ENCODE peak calls at places on chromosomes 4 and X, in six cellular contexts. One of them, this sample, is unnamed.

GRCh38 chrX:153471663-153472280 is 1.4 kb upstream of the HAUS7 start:
- DNase-seq in amniotic epithelial cell: peak
- DNase-seq in psoas muscle: no peak
- DNase-seq in trophoblast cell: no peak
- DNase-seq in iris pigment epithelial cell: no peak
- DNase-seq in stimulated activated CD4-positive, alpha-beta T cell treated with anti-CD3 and anti-CD28 coated beads, Interleukin-1b, Interleukin-23, amount 100 ng/mL, for 1 hour: no peak
- DNase-seq in this sample: no peak

GRCh38 chr4:110107868-110108267 is 90.5 kb downstream of the ELOVL6 start:
- DNase-seq in amniotic epithelial cell: peak
- DNase-seq in psoas muscle: no peak
- DNase-seq in trophoblast cell: no peak
- DNase-seq in iris pigment epithelial cell: peak
- DNase-seq in stimulated activated CD4-positive, alpha-beta T cell treated with anti-CD3 and anti-CD28 coated beads, Interleukin-1b, Interleukin-23, amount 100 ng/mL, for 1 hour: no peak
- DNase-seq in this sample: no peak

GRCh38 chr4:109665783-109666455 is 37.3 kb downstream of the CASP6 start:
- DNase-seq in amniotic epithelial cell: no peak
- DNase-seq in psoas muscle: no peak
- DNase-seq in trophoblast cell: no peak
- DNase-seq in iris pigment epithelial cell: no peak
- DNase-seq in stimulated activated CD4-positive, alpha-beta T cell treated with anti-CD3 and anti-CD28 coated beads, Interleukin-1b, Interleukin-23, amount 100 ng/mL, for 1 hour: no peak
- DNase-seq in this sample: no peak

GRCh38 chrX:78378476-78379115 is 51.2 kb upstream of the CYSLTR1 start:
- DNase-seq in amniotic epithelial cell: no peak
- DNase-seq in psoas muscle: no peak
- DNase-seq in trophoblast cell: no peak
- DNase-seq in iris pigment epithelial cell: no peak
- DNase-seq in stimulated activated CD4-positive, alpha-beta T cell treated with anti-CD3 and anti-CD28 coated beads, Interleukin-1b, Interleukin-23, amount 100 ng/mL, for 1 hour: no peak
- DNase-seq in this sample: no peak

GRCh38 chr4:5051210-5051691 is at the start of gene STK32B:
- DNase-seq in amniotic epithelial cell: peak
- DNase-seq in psoas muscle: peak
- DNase-seq in trophoblast cell: no peak
- DNase-seq in iris pigment epithelial cell: peak
- DNase-seq in stimulated activated CD4-positive, alpha-beta T cell treated with anti-CD3 and anti-CD28 coated beads, Interleukin-1b, Interleukin-23, amount 100 ng/mL, for 1 hour: no peak
- DNase-seq in this sample: peak

GRCh38 chrX:38437093-38437492 is 84.7 kb downstream of the OTC start:
- DNase-seq in amniotic epithelial cell: peak
- DNase-seq in psoas muscle: no peak
- DNase-seq in trophoblast cell: peak
- DNase-seq in iris pigment epithelial cell: peak
- DNase-seq in stimulated activated CD4-positive, alpha-beta T cell treated with anti-CD3 and anti-CD28 coated beads, Interleukin-1b, Interleukin-23, amount 100 ng/mL, for 1 hour: no peak
- DNase-seq in this sample: no peak

GRCh38 chrX:49618574-49618973 is 19.8 kb downstream of the GAGE1 start:
- DNase-seq in amniotic epithelial cell: no peak
- DNase-seq in psoas muscle: no peak
- DNase-seq in trophoblast cell: no peak
- DNase-seq in iris pigment epithelial cell: no peak
- DNase-seq in stimulated activated CD4-positive, alpha-beta T cell treated with anti-CD3 and anti-CD28 coated beads, Interleukin-1b, Interleukin-23, amount 100 ng/mL, for 1 hour: no peak
- DNase-seq in this sample: no peak

GRCh38 chr4:24794111-24794860 is 1.1 kb upstream of the SOD3 start:
- DNase-seq in amniotic epithelial cell: peak
- DNase-seq in psoas muscle: peak
- DNase-seq in trophoblast cell: peak
- DNase-seq in iris pigment epithelial cell: no peak
- DNase-seq in stimulated activated CD4-positive, alpha-beta T cell treated with anti-CD3 and anti-CD28 coated beads, Interleukin-1b, Interleukin-23, amount 100 ng/mL, for 1 hour: no peak
- DNase-seq in this sample: peak

GRCh38 chr4:48653217-48654014 is 126.7 kb downstream of the FRYL start:
- DNase-seq in amniotic epithelial cell: peak
- DNase-seq in psoas muscle: peak
- DNase-seq in trophoblast cell: no peak
- DNase-seq in iris pigment epithelial cell: peak
- DNase-seq in stimulated activated CD4-positive, alpha-beta T cell treated with anti-CD3 and anti-CD28 coated beads, Interleukin-1b, Interleukin-23, amount 100 ng/mL, for 1 hour: peak
- DNase-seq in this sample: no peak

GRCh38 chrX:8455600-8455999 is 9.0 kb upstream of the VCX3B start:
- DNase-seq in amniotic epithelial cell: no peak
- DNase-seq in psoas muscle: no peak
- DNase-seq in trophoblast cell: no peak
- DNase-seq in iris pigment epithelial cell: no peak
- DNase-seq in stimulated activated CD4-positive, alpha-beta T cell treated with anti-CD3 and anti-CD28 coated beads, Interleukin-1b, Interleukin-23, amount 100 ng/mL, for 1 hour: no peak
- DNase-seq in this sample: no peak

GRCh38 chr4:17327587-17327986 is 184.3 kb downstream of the QDPR start:
- DNase-seq in amniotic epithelial cell: no peak
- DNase-seq in psoas muscle: no peak
- DNase-seq in trophoblast cell: no peak
- DNase-seq in iris pigment epithelial cell: no peak
- DNase-seq in stimulated activated CD4-positive, alpha-beta T cell treated with anti-CD3 and anti-CD28 coated beads, Interleukin-1b, Interleukin-23, amount 100 ng/mL, for 1 hour: no peak
- DNase-seq in this sample: no peak

GRCh38 chr4:6217716-6218381 is 17.5 kb upstream of the JAKMIP1 start:
- DNase-seq in amniotic epithelial cell: no peak
- DNase-seq in psoas muscle: no peak
- DNase-seq in trophoblast cell: no peak
- DNase-seq in iris pigment epithelial cell: no peak
- DNase-seq in stimulated activated CD4-positive, alpha-beta T cell treated with anti-CD3 and anti-CD28 coated beads, Interleukin-1b, Interleukin-23, amount 100 ng/mL, for 1 hour: no peak
- DNase-seq in this sample: no peak

This sample was measured in kidney.